ENCODE peak calls at places on chromosomes 3 and 15, in six cellular contexts. L, G, S, W, M and I are unnamed samples.

GRCh38 chr3:126696701-126697267 is 7.3 kb upstream of the CHCHD6 start:
- DNase-seq in M (no peak), L (no peak), S (no peak), G (no peak), W (no peak), I (peak)

GRCh38 chr15:58457466-58457965 is 25.7 kb downstream of the LIPC start:
- DNase-seq in W (no peak), S (no peak), L (no peak), G (no peak), M (peak), I (no peak)

GRCh38 chr15:50315814-50316630 is 39.0 kb downstream of the GABPB1 start:
- DNase-seq in G (peak), M (peak), S (no peak), W (no peak), L (no peak), I (peak)

GRCh38 chr3:64238971-64239667 is 13.9 kb upstream of the PRICKLE2 start:
- DNase-seq in L (no peak), G (peak), M (peak), S (peak), W (peak), I (no peak)

GRCh38 chr3:29478671-29479070 is 197.8 kb downstream of the RBMS3 start:
- DNase-seq in G (no peak), L (no peak), W (no peak), M (peak), S (no peak), I (no peak)

GRCh38 chr3:63096248-63097058 is 181.7 kb upstream of the SYNPR start:
- DNase-seq in L (no peak), G (no peak), S (no peak), W (no peak), M (no peak), I (no peak)

GRCh38 chr15:66692808-66693596 is 9.0 kb upstream of the SMAD6 start:
- DNase-seq in G (no peak), W (no peak), S (no peak), L (peak), M (no peak), I (no peak)

GRCh38 chr15:64938192-64938591 is 26.5 kb downstream of the ANKDD1A start:
- DNase-seq in M (peak), G (no peak), W (no peak), S (no peak), L (no peak), I (no peak)

GRCh38 chr3:95926904-95927501 is 887.4 kb upstream of the EPHA6 start:
- DNase-seq in L (no peak), W (no peak), S (no peak), G (no peak), M (no peak), I (no peak)

GRCh38 chr15:80277147-80277546 is 25.1 kb upstream of the CTXND1 start:
- DNase-seq in S (no peak), W (no peak), G (no peak), L (no peak), M (no peak), I (no peak)

GRCh38 chr3:57048052-57048671 is 12.3 kb upstream of the SPATA12 start:
- DNase-seq in G (no peak), W (no peak), L (no peak), M (peak), S (no peak), I (no peak)

GRCh38 chr3:148379763-148380162 is 317.9 kb upstream of the AGTR1 start:
- DNase-seq in G (peak), L (no peak), S (no peak), M (peak), W (peak), I (no peak)

GRCh38 chr15:33168444-33168843 is 26.1 kb downstream of the FMN1 start:
- DNase-seq in W (no peak), L (no peak), G (no peak), S (no peak), M (no peak), I (no peak)

GRCh38 chr3:133393204-133393603 is 6.7 kb upstream of the BFSP2 start:
- DNase-seq in W (no peak), G (no peak), S (no peak), L (no peak), M (no peak), I (no peak)

GRCh38 chr3:142279965-142280590 is 54.7 kb upstream of the GK5 start:
- DNase-seq in S (no peak), W (peak), M (peak), G (peak), L (no peak), I (peak)

GRCh38 chr3:190644766-190645165 is 130.9 kb downstream of the IL1RAP start:
- DNase-seq in M (peak), G (no peak), L (no peak), W (no peak), S (no peak), I (no peak)

GRCh38 chr3:161414907-161415306 is 43.6 kb upstream of the SPTSSB start:
- DNase-seq in G (no peak), W (no peak), S (no peak), L (no peak), M (no peak), I (no peak)

GRCh38 chr3:197750863-197751737 is 1.4 kb downstream of the FYTTD1 start:
- DNase-seq in M (peak), G (peak), W (peak), S (peak), L (peak), I (peak)

GRCh38 chr15:74997161-74997942 is 2.0 kb downstream of the SCAMP5 start:
- DNase-seq in S (no peak), M (no peak), W (peak), L (no peak), G (peak), I (no peak)

GRCh38 chr3:20310629-20311028 is 124.6 kb upstream of the SGO1 start:
- DNase-seq in L (no peak), W (no peak), M (no peak), S (peak), G (no peak), I (no peak)

GRCh38 chr3:15602146-15602536 is 596 bp downstream of the BTD start:
- DNase-seq in M (no peak), L (no peak), S (no peak), W (no peak), G (no peak), I (no peak)

GRCh38 chr3:165339753-165340152 is 143.6 kb upstream of the SLITRK3 start:
- DNase-seq in S (no peak), L (no peak), W (no peak), M (no peak), G (peak), I (no peak)

GRCh38 chr3:27681249-27681748 is 40.8 kb downstream of the EOMES start:
- DNase-seq in G (peak), M (peak), L (no peak), W (peak), S (no peak), I (no peak)

GRCh38 chr3:125079675-125080045 is 23.9 kb upstream of the HEG1 start:
- DNase-seq in M (no peak), L (no peak), G (no peak), W (no peak), S (no peak), I (no peak)

GRCh38 chr3:39177708-39178332 is 14.6 kb downstream of the XIRP1 start:
- DNase-seq in M (peak), G (peak), W (peak), S (peak), L (peak), I (peak)

GRCh38 chr15:100705065-100705464 is 102.7 kb downstream of the ASB7 start:
- DNase-seq in W (no peak), M (no peak), L (no peak), G (no peak), S (no peak), I (no peak)

GRCh38 chr15:71572452-71573053 is 237.8 kb upstream of the NR2E3 start:
- DNase-seq in S (no peak), G (peak), W (peak), L (no peak), M (peak), I (no peak)

GRCh38 chr3:8341853-8342252 is 159.8 kb upstream of the LMCD1 start:
- DNase-seq in G (no peak), W (no peak), M (no peak), L (no peak), S (no peak), I (no peak)

GRCh38 chr3:170813261-170813660 is 56.7 kb downstream of the RPL22L1 start:
- DNase-seq in G (no peak), W (no peak), M (no peak), S (no peak), L (no peak), I (no peak)

GRCh38 chr3:64262574-64263114 is 37.4 kb upstream of the PRICKLE2 start:
- DNase-seq in W (no peak), M (no peak), G (no peak), L (no peak), S (no peak), I (no peak)

GRCh38 chr3:2099028-2099671 is 484 bp downstream of the CNTN4 start:
- DNase-seq in M (no peak), L (no peak), S (no peak), W (peak), G (no peak), I (peak)

GRCh38 chr3:13135251-13135810 is 62.1 kb upstream of the IQSEC1 start:
- DNase-seq in G (no peak), S (no peak), M (no peak), W (no peak), L (no peak), I (no peak)

GRCh38 chr3:14476583-14477265 is 63.4 kb downstream of the GRIP2 start:
- DNase-seq in G (no peak), L (no peak), S (no peak), W (no peak), M (no peak), I (no peak)

GRCh38 chr3:100993309-100993708 is at the start of gene ABI3BP:
- DNase-seq in L (peak), M (peak), G (peak), W (peak), S (peak), I (peak)

GRCh38 chr15:98842192-98842972 is 165.2 kb downstream of the PGPEP1L start:
- DNase-seq in M (no peak), G (no peak), L (no peak), W (no peak), S (no peak), I (no peak)

GRCh38 chr3:24145981-24146822 is 201.1 kb downstream of the NR1D2 start:
- DNase-seq in S (no peak), L (no peak), W (no peak), M (peak), G (no peak), I (no peak)

GRCh38 chr3:195081242-195081963 is 189.6 kb downstream of the XXYLT1 start:
- DNase-seq in M (peak), W (peak), L (no peak), S (no peak), G (no peak), I (peak)

GRCh38 chr3:128984596-128984995 is 9.3 kb downstream of the CFAP92 start:
- DNase-seq in L (no peak), G (no peak), W (no peak), M (no peak), S (no peak), I (no peak)

GRCh38 chr15:26623071-26623470 is 149.8 kb downstream of the GABRB3 start:
- DNase-seq in G (no peak), S (no peak), L (no peak), W (no peak), M (no peak), I (no peak)

GRCh38 chr15:26615927-26616302 is 157.0 kb downstream of the GABRB3 start:
- DNase-seq in M (no peak), W (no peak), G (no peak), L (no peak), S (no peak), I (no peak)

GRCh38 chr15:26624128-26624527 is 148.7 kb downstream of the GABRB3 start:
- DNase-seq in G (no peak), L (no peak), W (no peak), M (no peak), S (no peak), I (no peak)

GRCh38 chr15:26615188-26615926 is 157.5 kb downstream of the GABRB3 start:
- DNase-seq in G (no peak), W (no peak), M (no peak), S (no peak), L (no peak), I (no peak)

DNA sequence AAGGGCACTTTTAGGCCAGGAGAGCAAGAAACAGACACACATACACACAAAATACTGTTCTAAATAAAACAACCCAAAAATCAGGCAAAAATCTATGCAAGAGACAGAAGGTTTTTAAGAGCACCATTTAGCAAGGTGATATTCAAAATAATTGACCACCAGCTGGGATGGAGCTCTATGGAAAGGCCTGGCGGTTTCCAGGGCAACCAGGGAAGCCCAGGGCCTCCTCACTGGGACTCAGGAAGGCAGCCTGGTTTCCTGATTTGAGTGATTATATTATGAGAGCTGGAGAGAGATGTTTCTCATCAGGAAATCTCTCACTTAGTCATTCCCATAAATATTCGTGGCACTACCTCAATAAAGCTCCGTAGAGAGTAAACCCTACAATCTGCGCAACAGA is 152.3 kb downstream of the GABRB3 start:
- DNase-seq in S (no peak), W (no peak), L (no peak), G (no peak), M (no peak), I (no peak)
- H3K4me3 ChIP-seq in S (no peak), W (no peak), L (no peak), G (no peak), M (no peak), I (no peak)

GRCh38 chr3:11238057-11238456 is 34.1 kb upstream of the ATG7 start:
- DNase-seq in S (no peak), G (no peak), M (peak), L (no peak), W (no peak), I (no peak)

GRCh38 chr3:11239796-11240195 is 32.4 kb upstream of the ATG7 start:
- DNase-seq in L (no peak), S (no peak), G (no peak), M (no peak), W (no peak), I (no peak)

GRCh38 chr3:11240496-11240895 is 31.7 kb upstream of the ATG7 start:
- DNase-seq in S (no peak), G (no peak), L (no peak), M (peak), W (no peak), I (no peak)

GRCh38 chr3:11236588-11237461 is 35.4 kb upstream of the ATG7 start:
- DNase-seq in S (peak), W (peak), G (peak), L (peak), M (peak), I (peak)

GRCh38 chr3:11238880-11239279 is 33.3 kb upstream of the ATG7 start:
- DNase-seq in W (no peak), L (no peak), G (no peak), S (no peak), M (peak), I (no peak)
- H3K27ac ChIP-seq in W (no peak), L (no peak), G (no peak), S (no peak), M (peak), I (no peak)

DNA sequence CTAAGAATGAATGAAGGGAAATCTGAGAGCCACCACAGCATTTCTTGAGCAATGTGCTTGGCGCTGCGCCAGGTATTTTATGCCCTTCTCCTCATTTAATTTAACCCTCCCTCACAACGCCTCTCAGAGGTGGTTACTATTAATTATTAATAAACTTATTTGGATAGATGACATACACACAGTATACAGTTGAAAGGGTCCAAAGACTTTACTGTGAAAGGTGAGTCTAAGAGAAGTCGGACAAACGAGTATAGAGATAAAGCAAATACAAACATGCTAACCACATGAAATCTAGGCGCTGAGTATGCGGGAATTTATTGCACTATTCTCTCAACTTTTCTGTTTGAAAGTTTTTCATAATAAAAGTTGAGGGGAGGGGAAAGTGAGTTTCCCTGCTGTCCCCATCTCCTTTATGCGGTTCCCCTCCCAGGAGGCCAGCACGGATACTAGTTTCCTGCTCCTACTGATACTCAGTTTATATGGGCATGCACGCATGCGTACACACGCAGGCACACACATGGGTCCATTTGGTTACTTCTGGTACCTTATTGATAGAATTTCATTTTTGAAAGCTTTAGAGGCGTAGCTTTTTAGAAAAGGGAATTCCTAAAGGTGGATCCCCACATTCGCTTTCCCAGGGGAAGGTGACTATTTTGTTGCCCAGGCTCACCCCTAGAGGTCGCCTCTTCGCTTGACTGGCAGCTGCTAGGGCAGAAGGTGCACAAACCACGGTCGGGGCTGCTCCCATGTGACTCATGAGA is 28.5 kb upstream of the KCTD6 start:
- DNase-seq in G (peak), S (peak), W (peak), M (peak), L (peak), I (peak)
- H3K4me3 ChIP-seq in G (no peak), S (peak), W (no peak), M (no peak), L (no peak), I (no peak)

GRCh38 chr3:184361532-184361931 is at the start of the genes CLCN2 and POLR2H:
- DNase-seq in S (peak), W (peak), G (peak), L (peak), M (no peak), I (peak)

GRCh38 chr3:184360070-184360833 is 1.2 kb downstream of the CLCN2 start:
- DNase-seq in W (peak), L (no peak), G (peak), M (no peak), S (no peak), I (no peak)

GRCh38 chr3:184361932-184362667 is 590 bp downstream of the POLR2H start:
- DNase-seq in M (peak), S (peak), G (peak), W (no peak), L (peak), I (peak)

GRCh38 chr3:184359610-184360009 is 1.8 kb downstream of the CLCN2 start:
- DNase-seq in M (no peak), W (peak), G (no peak), L (no peak), S (no peak), I (no peak)

DNA sequence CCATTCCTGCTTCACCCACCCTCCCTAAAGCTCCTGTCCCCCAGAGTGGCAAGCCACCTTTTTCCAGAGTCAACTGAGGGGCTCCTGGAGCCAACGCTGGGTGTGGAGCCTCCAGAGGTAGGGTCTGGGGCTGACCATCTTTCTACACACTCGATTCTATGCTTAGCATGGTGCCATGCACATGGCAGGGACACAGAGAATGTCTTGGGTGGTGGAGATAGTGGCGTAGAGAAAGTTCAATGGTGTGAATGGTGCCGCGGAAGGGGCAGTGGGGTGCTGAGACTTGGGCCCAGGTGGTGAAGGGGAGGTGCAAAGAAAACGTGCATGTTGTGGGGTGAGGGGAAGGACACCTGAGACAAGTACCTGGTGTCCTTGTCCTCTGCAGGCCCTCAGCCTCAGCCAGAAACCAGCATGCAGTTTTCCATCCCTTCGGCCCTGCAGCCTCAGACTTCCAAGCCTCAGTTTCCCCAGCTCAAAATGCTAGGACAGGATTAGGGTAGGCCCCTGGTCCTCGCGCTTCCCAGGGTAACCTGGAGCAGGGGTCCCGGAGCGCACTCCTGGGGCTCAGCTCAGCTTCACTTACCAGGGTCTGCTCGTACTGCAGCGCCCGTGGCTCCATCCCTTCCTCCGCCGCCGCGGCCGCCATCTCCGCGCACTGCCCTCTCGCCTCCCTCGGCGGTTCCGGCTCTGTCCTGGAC is 422 bp downstream of the CLCN2 start:
- DNase-seq in S (no peak), G (peak), M (no peak), W (no peak), L (no peak), I (no peak)
- H3K27ac ChIP-seq in S (peak), G (peak), M (no peak), W (peak), L (peak), I (peak)

GRCh38 chr15:81419304-81419943 is 45.4 kb upstream of the TMC3 start:
- DNase-seq in G (no peak), W (no peak), S (no peak), L (no peak), M (peak), I (no peak)
- H3K4me3 ChIP-seq in G (no peak), W (no peak), S (no peak), L (no peak), M (no peak), I (no peak)

DNA sequence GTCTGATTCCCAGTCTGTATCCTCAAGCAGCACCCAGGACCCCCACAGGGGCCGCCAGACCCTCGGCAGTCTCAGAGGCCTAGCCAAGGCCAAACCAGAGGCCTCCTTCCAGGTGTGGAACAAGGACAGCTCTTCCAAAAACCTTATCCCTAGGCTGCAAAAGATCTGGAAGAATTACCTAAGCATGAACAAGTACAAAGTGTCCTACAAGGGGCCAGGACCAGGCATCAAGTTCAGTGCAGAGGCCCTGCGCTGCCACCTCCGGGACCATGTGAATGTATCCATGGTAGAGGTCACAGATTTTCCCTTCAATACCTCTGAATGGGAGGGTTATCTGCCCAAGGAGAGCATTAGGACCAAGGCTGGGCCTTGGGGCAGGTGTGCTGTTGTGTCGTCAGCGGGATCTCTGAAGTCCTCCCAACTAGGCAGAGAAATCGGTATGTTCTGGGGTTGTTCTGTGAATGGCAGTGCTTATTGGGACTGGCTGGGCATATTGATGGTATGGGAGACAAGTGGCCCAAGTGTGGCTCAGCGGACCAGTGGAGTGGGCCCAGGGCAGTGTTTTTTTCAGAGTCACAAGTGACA is 96.3 kb downstream of the RPL39L start:
- DNase-seq in L (peak), G (no peak), W (no peak), S (no peak), M (no peak), I (no peak)
- H3K27ac ChIP-seq in L (peak), G (peak), W (no peak), S (no peak), M (no peak), I (no peak)

GRCh38 chr15:51884517-51885236 is 55.2 kb downstream of the TMOD3 start:
- DNase-seq in S (no peak), W (no peak), G (no peak), M (peak), L (no peak), I (no peak)
- H3K4me3 ChIP-seq in S (no peak), W (no peak), G (no peak), M (no peak), L (no peak), I (no peak)